ENCODE peak calls at places on chromosomes 6 and 20, in ten cellular contexts. One of them, this sample, is unnamed.
A peak's percentile ranks its signal among the peaks of the same experiment; 100 is the strongest.

GRCh38 chr6:14706378-14706929 is 539.4 kb upstream of the JARID2 start:
- DNase-seq in Panc1: no peak
- DNase-seq in brain microvascular endothelial cell: peak; percentile 100
- DNase-seq in heart left ventricle: peak; percentile 73
- DNase-seq in breast epithelium: no peak
- DNase-seq in cardiac muscle cell: peak; percentile 97
- DNase-seq in GM10248: no peak
- DNase-seq in fibroblast of lung: peak; percentile 97
- DNase-seq in progenitor cell of endocrine pancreas: no peak
- DNase-seq in type B pancreatic cell: no peak
- DNase-seq in this sample: peak; percentile 71

GRCh38 chr6:72271531-72271930 is 350.3 kb upstream of the KCNQ5 start:
- DNase-seq in fibroblast of lung: no peak
- DNase-seq in type B pancreatic cell: no peak
- DNase-seq in breast epithelium: no peak
- DNase-seq in brain microvascular endothelial cell: no peak
- DNase-seq in cardiac muscle cell: no peak
- DNase-seq in Panc1: no peak
- DNase-seq in GM10248: no peak
- DNase-seq in progenitor cell of endocrine pancreas: no peak
- DNase-seq in heart left ventricle: no peak
- DNase-seq in this sample: no peak

GRCh38 chr20:35370751-35371150 is 41.0 kb downstream of the UQCC1 start:
- DNase-seq in fibroblast of lung: no peak
- DNase-seq in cardiac muscle cell: no peak
- DNase-seq in brain microvascular endothelial cell: no peak
- DNase-seq in heart left ventricle: no peak
- DNase-seq in progenitor cell of endocrine pancreas: no peak
- DNase-seq in GM10248: no peak
- DNase-seq in breast epithelium: no peak
- DNase-seq in Panc1: no peak
- DNase-seq in type B pancreatic cell: no peak
- DNase-seq in this sample: no peak

GRCh38 chr6:157133856-157134255 is 189.5 kb downstream of the TMEM242 start:
- DNase-seq in heart left ventricle: no peak
- DNase-seq in fibroblast of lung: no peak
- DNase-seq in cardiac muscle cell: no peak
- DNase-seq in brain microvascular endothelial cell: no peak
- DNase-seq in type B pancreatic cell: no peak
- DNase-seq in progenitor cell of endocrine pancreas: no peak
- DNase-seq in breast epithelium: no peak
- DNase-seq in GM10248: no peak
- DNase-seq in Panc1: no peak
- DNase-seq in this sample: no peak

GRCh38 chr6:34414999-34415858 is 10.6 kb downstream of the RPS10 start:
- DNase-seq in progenitor cell of endocrine pancreas: no peak
- DNase-seq in type B pancreatic cell: no peak
- DNase-seq in breast epithelium: peak; percentile 69
- DNase-seq in heart left ventricle: no peak
- DNase-seq in brain microvascular endothelial cell: peak; percentile 55
- DNase-seq in GM10248: peak; percentile 55
- DNase-seq in fibroblast of lung: peak; percentile 83
- DNase-seq in Panc1: no peak
- DNase-seq in cardiac muscle cell: peak; percentile 88
- DNase-seq in this sample: no peak

GRCh38 chr6:56749632-56750151 is 107.0 kb upstream of the DST start:
- DNase-seq in cardiac muscle cell: peak; percentile 32
- DNase-seq in GM10248: no peak
- DNase-seq in heart left ventricle: no peak
- DNase-seq in fibroblast of lung: peak; percentile 62
- DNase-seq in brain microvascular endothelial cell: peak; percentile 75
- DNase-seq in progenitor cell of endocrine pancreas: no peak
- DNase-seq in Panc1: peak; percentile 90
- DNase-seq in type B pancreatic cell: no peak
- DNase-seq in breast epithelium: no peak
- DNase-seq in this sample: no peak

GRCh38 chr20:61937146-61937962 is 128.3 kb downstream of the TAF4 start:
- DNase-seq in breast epithelium: no peak
- DNase-seq in type B pancreatic cell: no peak
- DNase-seq in fibroblast of lung: no peak
- DNase-seq in brain microvascular endothelial cell: no peak
- DNase-seq in heart left ventricle: no peak
- DNase-seq in Panc1: no peak
- DNase-seq in progenitor cell of endocrine pancreas: no peak
- DNase-seq in GM10248: no peak
- DNase-seq in cardiac muscle cell: no peak
- DNase-seq in this sample: no peak

GRCh38 chr6:109309917-109310316 is 72.3 kb downstream of the CD164 start:
- DNase-seq in fibroblast of lung: no peak
- DNase-seq in breast epithelium: no peak
- DNase-seq in heart left ventricle: no peak
- DNase-seq in GM10248: no peak
- DNase-seq in Panc1: no peak
- DNase-seq in brain microvascular endothelial cell: no peak
- DNase-seq in cardiac muscle cell: no peak
- DNase-seq in type B pancreatic cell: peak; percentile 37
- DNase-seq in progenitor cell of endocrine pancreas: no peak
- DNase-seq in this sample: no peak

DNA sequence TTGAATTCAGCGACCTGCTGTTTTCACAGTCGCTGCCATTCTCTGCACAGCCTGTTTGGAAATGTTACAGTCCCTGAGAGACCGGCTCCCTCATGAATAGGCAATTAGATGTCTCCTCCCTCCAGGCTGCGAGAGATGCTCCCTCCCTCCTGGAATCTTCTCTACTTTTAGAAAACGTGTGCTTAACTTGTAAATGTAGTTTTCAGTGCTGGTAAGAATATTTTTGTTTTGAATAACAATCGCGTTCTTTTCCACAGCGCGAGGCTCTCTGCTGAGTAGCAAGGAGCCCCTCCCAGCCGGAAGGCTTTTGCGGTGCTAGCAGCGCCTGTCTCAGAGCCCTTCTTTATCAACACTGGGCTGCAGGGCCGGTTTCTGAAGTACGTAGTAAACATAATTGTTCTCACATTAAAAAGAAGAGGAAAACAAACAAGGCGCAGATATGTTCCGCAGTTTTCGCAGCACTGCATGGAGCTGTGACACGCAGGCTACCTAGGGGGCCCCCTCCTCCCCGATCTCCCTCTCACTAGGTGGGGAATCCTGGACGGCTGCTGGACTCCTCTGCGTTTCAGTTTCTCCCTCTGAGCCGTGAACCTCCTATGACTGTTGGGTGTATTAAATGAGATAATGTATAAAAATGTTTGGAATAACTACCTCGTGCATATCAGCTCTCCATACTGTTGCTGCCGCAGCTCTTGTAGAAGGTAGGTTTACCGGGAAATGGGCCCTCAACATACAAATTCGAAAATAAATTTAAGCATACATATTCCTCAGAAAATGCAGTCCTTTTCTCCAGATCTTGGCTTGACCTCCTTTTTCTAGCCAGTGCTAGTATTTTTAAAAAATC is 79.0 kb upstream of the SPACA1 start:
- DNase-seq in cardiac muscle cell: peak; percentile 27
- DNase-seq in breast epithelium: no peak
- DNase-seq in fibroblast of lung: peak; percentile 2
- DNase-seq in Panc1: no peak
- DNase-seq in type B pancreatic cell: no peak
- DNase-seq in heart left ventricle: peak; percentile 43
- DNase-seq in brain microvascular endothelial cell: peak; percentile 18
- DNase-seq in GM10248: peak; percentile 13
- DNase-seq in progenitor cell of endocrine pancreas: peak; percentile 14
- DNase-seq in this sample: no peak
- TF ChIP-seq CTCF in cardiac muscle cell: no peak
- TF ChIP-seq CTCF in breast epithelium: no peak
- TF ChIP-seq CTCF in fibroblast of lung: no peak
- TF ChIP-seq CTCF in Panc1: no peak
- TF ChIP-seq CTCF in type B pancreatic cell: peak; percentile 15
- TF ChIP-seq CTCF in heart left ventricle: no peak
- TF ChIP-seq CTCF in brain microvascular endothelial cell: no peak
- TF ChIP-seq CTCF in GM10248: no peak
- TF ChIP-seq CTCF in progenitor cell of endocrine pancreas: peak; percentile 40
- TF ChIP-seq CTCF in this sample: no peak

DNA sequence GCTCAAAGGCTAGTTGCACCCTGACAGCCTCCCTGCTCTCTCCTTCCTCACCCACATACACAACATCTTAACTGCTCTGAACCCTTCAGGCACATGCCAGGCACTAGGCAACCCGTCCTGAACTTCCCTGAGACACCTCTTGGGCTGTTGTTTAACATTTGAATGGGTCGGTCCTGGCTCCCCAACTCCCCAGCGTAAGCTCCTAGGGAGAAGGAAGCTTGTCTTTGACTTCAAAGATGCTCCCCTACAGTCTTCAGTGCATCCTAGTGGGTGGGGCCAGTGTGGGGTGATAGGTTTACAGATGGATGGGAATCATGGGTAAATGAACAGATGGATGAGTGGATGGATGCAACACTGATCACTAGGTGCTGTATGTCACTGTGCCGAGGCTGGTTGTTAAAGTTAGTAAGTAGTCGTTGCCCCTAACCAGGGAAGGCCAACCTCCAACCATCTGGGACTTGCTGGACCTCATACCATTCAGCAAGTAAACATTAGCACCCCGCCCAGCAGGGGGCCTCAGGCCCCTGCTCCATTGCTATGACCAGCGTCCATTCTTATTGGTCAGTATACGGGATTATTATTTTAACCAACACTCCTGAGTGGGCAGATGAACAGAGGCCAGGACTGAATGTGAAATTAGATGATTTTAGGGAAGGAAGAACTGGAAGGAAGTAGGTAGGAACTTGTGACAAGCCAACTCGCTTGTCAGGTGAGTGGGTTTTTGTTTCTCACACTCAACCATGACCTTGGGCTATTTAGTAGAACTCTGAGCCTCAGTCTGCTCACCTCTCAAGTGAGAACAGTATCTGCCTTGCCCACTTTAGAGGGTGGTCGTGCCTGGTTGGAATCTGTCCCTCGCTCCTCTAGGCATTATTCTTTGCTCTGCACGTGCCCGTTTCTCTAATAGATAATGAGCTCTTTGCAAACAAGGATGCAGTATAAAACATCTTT is 82.9 kb upstream of the FOXP4 start:
- DNase-seq in heart left ventricle: peak; percentile 85
- DNase-seq in fibroblast of lung: peak; percentile 70
- DNase-seq in type B pancreatic cell: no peak
- DNase-seq in cardiac muscle cell: peak; percentile 82
- DNase-seq in Panc1: peak; percentile 12
- DNase-seq in GM10248: peak; percentile 81
- DNase-seq in breast epithelium: peak; percentile 71
- DNase-seq in brain microvascular endothelial cell: peak; percentile 72
- DNase-seq in progenitor cell of endocrine pancreas: peak; percentile 54
- DNase-seq in this sample: peak; percentile 66
- TF ChIP-seq CTCF in heart left ventricle: peak; percentile 58
- TF ChIP-seq CTCF in fibroblast of lung: peak; percentile 62
- TF ChIP-seq CTCF in type B pancreatic cell: peak; percentile 70
- TF ChIP-seq CTCF in cardiac muscle cell: peak; percentile 88
- TF ChIP-seq CTCF in Panc1: no peak
- TF ChIP-seq CTCF in GM10248: peak; percentile 72
- TF ChIP-seq CTCF in breast epithelium: peak; percentile 71
- TF ChIP-seq CTCF in brain microvascular endothelial cell: peak; percentile 86
- TF ChIP-seq CTCF in progenitor cell of endocrine pancreas: peak; percentile 78
- TF ChIP-seq CTCF in this sample: peak; percentile 65

DNA sequence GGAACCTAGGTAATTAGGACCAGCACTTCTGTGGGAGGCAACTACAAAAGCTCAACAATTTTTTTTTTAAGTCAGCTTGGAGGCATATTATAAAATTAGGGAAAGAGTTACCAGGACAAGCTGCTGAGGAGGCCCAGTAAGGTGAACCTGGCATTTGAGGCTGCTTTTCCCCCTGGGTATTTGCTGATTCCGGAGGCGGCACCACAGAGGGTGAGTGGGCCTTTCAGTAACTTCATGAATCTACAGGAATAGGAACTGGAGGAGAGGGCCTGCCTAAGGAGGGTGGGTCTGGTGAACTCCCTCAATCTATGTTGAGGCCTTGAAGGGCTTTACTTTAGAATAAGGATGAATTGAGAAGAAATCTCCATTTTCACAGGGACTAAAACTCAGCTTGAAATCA is 14.6 kb downstream of the TSPYL4 start:
- DNase-seq in progenitor cell of endocrine pancreas: no peak
- DNase-seq in cardiac muscle cell: no peak
- DNase-seq in type B pancreatic cell: no peak
- DNase-seq in heart left ventricle: no peak
- DNase-seq in breast epithelium: no peak
- DNase-seq in Panc1: no peak
- DNase-seq in fibroblast of lung: no peak
- DNase-seq in brain microvascular endothelial cell: no peak
- DNase-seq in GM10248: no peak
- DNase-seq in this sample: no peak
- TF ChIP-seq CTCF in progenitor cell of endocrine pancreas: no peak
- TF ChIP-seq CTCF in cardiac muscle cell: no peak
- TF ChIP-seq CTCF in type B pancreatic cell: no peak
- TF ChIP-seq CTCF in heart left ventricle: no peak
- TF ChIP-seq CTCF in breast epithelium: no peak
- TF ChIP-seq CTCF in Panc1: no peak
- TF ChIP-seq CTCF in fibroblast of lung: no peak
- TF ChIP-seq CTCF in brain microvascular endothelial cell: no peak
- TF ChIP-seq CTCF in GM10248: no peak
- TF ChIP-seq CTCF in this sample: no peak

GRCh38 chr6:75205776-75206334 is at the start of gene COL12A1:
- DNase-seq in breast epithelium: peak; percentile 90
- DNase-seq in cardiac muscle cell: peak; percentile 100
- DNase-seq in progenitor cell of endocrine pancreas: peak; percentile 35
- DNase-seq in GM10248: peak; percentile 22
- DNase-seq in type B pancreatic cell: no peak
- DNase-seq in Panc1: no peak
- DNase-seq in fibroblast of lung: peak; percentile 99
- DNase-seq in brain microvascular endothelial cell: peak; percentile 98
- DNase-seq in heart left ventricle: peak; percentile 92
- DNase-seq in this sample: peak; percentile 95

GRCh38 chr6:75203721-75204120 is 2.1 kb downstream of the COL12A1 start:
- DNase-seq in fibroblast of lung: peak; percentile 63
- DNase-seq in cardiac muscle cell: peak; percentile 65
- DNase-seq in type B pancreatic cell: no peak
- DNase-seq in GM10248: no peak
- DNase-seq in brain microvascular endothelial cell: no peak
- DNase-seq in progenitor cell of endocrine pancreas: no peak
- DNase-seq in heart left ventricle: no peak
- DNase-seq in Panc1: no peak
- DNase-seq in breast epithelium: no peak
- DNase-seq in this sample: no peak

GRCh38 chr6:75202676-75203131 is 3.1 kb downstream of the COL12A1 start:
- DNase-seq in progenitor cell of endocrine pancreas: no peak
- DNase-seq in type B pancreatic cell: no peak
- DNase-seq in brain microvascular endothelial cell: no peak
- DNase-seq in GM10248: no peak
- DNase-seq in Panc1: no peak
- DNase-seq in fibroblast of lung: peak; percentile 40
- DNase-seq in cardiac muscle cell: peak; percentile 68
- DNase-seq in heart left ventricle: no peak
- DNase-seq in breast epithelium: no peak
- DNase-seq in this sample: no peak

GRCh38 chr6:75204959-75205775 is 686 bp downstream of the COL12A1 start:
- DNase-seq in fibroblast of lung: peak; percentile 78
- DNase-seq in Panc1: no peak
- DNase-seq in brain microvascular endothelial cell: peak; percentile 84
- DNase-seq in cardiac muscle cell: peak; percentile 88
- DNase-seq in progenitor cell of endocrine pancreas: no peak
- DNase-seq in heart left ventricle: no peak
- DNase-seq in type B pancreatic cell: no peak
- DNase-seq in GM10248: peak; percentile 18
- DNase-seq in breast epithelium: peak; percentile 22
- DNase-seq in this sample: peak; percentile 65

GRCh38 chr6:75204222-75204958 is 1.5 kb downstream of the COL12A1 start:
- DNase-seq in breast epithelium: peak; percentile 61
- DNase-seq in fibroblast of lung: peak; percentile 97
- DNase-seq in heart left ventricle: no peak
- DNase-seq in Panc1: no peak
- DNase-seq in progenitor cell of endocrine pancreas: peak; percentile 55
- DNase-seq in cardiac muscle cell: peak; percentile 97
- DNase-seq in type B pancreatic cell: no peak
- DNase-seq in GM10248: peak; percentile 42
- DNase-seq in brain microvascular endothelial cell: peak; percentile 91
- DNase-seq in this sample: peak; percentile 73
- TF ChIP-seq CTCF in breast epithelium: peak; percentile 73
- TF ChIP-seq CTCF in fibroblast of lung: peak; percentile 84
- TF ChIP-seq CTCF in heart left ventricle: peak; percentile 68
- TF ChIP-seq CTCF in Panc1: peak; percentile 88
- TF ChIP-seq CTCF in progenitor cell of endocrine pancreas: peak; percentile 84
- TF ChIP-seq CTCF in cardiac muscle cell: peak; percentile 82
- TF ChIP-seq CTCF in type B pancreatic cell: peak; percentile 90
- TF ChIP-seq CTCF in GM10248: peak; percentile 66
- TF ChIP-seq CTCF in brain microvascular endothelial cell: peak; percentile 87
- TF ChIP-seq CTCF in this sample: peak; percentile 65